ENCODE peak calls at places on chromosomes 11 and 22, in four cellular contexts. X is stimulated activated CD8-positive, alpha-beta memory T cell treated with anti-CD3 and anti-CD28 coated beads, Interleukin-7, amount 100 ng/mL, for 1 hour; E is T-helper 1 cell; C is activated CD8-positive, alpha-beta memory T cell treated with anti-CD3 and anti-CD28 coated beads, Interleukin-2, amount 10 ng/mL, durations not matched to agents 7 days and 5 days. S is an unnamed sample.

GRCh38 chr22:49670610-49671330 is 156.9 kb downstream of the BRD1 start:
- DNase-seq in E (no peak), X (no peak), C (peak), S (no peak)

GRCh38 chr22:22914726-22915669 is 27.4 kb downstream of the IGLL5 start:
- DNase-seq in C (no peak), E (no peak), X (no peak), S (no peak)

GRCh38 chr11:122069946-122070345 is 46.1 kb downstream of the BLID start:
- DNase-seq in E (no peak), X (no peak), C (no peak), S (no peak)

GRCh38 chr11:1943576-1943975 is 3.6 kb upstream of the MRPL23 start:
- DNase-seq in X (no peak), C (no peak), E (no peak), S (no peak)

GRCh38 chr11:44243633-44244343 is 66.2 kb downstream of the ALX4 start:
- DNase-seq in C (no peak), E (no peak), X (no peak), S (no peak)

GRCh38 chr22:38397189-38398097 is 57.6 kb downstream of the KCNJ4 start:
- DNase-seq in X (no peak), E (peak), C (no peak), S (no peak)

GRCh38 chr11:41716862-41717261 is 257.4 kb upstream of the LRRC4C start:
- DNase-seq in C (no peak), E (no peak), X (no peak), S (no peak)

GRCh38 chr11:69721061-69721460 is 17.2 kb upstream of the FGF19 start:
- DNase-seq in X (no peak), C (no peak), E (no peak), S (no peak)

GRCh38 chr11:35558468-35558867 is 33.1 kb upstream of the PAMR1 start:
- DNase-seq in E (no peak), C (no peak), X (no peak), S (no peak)

GRCh38 chr11:13054278-13054677 is 45.2 kb downstream of the RASSF10 start:
- DNase-seq in C (no peak), X (no peak), E (no peak), S (no peak)

GRCh38 chr11:125073616-125074483 is 10.7 kb downstream of the SLC37A2 start:
- DNase-seq in C (no peak), X (no peak), E (no peak), S (no peak)

GRCh38 chr11:78083036-78083435 is 3.4 kb upstream of the NDUFC2 start:
- DNase-seq in E (no peak), X (no peak), C (no peak), S (no peak)

GRCh38 chr22:43376765-43377485 is 33.8 kb upstream of the SCUBE1 start:
- DNase-seq in X (peak), C (peak), E (no peak), S (no peak)

GRCh38 chr11:44618561-44619425 is 53.3 kb downstream of the CD82 start:
- DNase-seq in E (no peak), C (no peak), X (no peak), S (no peak)

GRCh38 chr11:115941481-115941993 is 437.3 kb upstream of the CADM1 start:
- DNase-seq in C (no peak), X (no peak), E (peak), S (no peak)

GRCh38 chr11:19499999-19500398 is 212.6 kb upstream of the NAV2 start:
- DNase-seq in X (no peak), E (no peak), C (no peak), S (no peak)

GRCh38 chr11:11786771-11787170 is 55.0 kb upstream of the USP47 start:
- DNase-seq in E (no peak), X (no peak), C (no peak), S (no peak)

GRCh38 chr11:12441081-12441801 is 63.9 kb downstream of the PARVA start:
- DNase-seq in E (no peak), X (no peak), C (no peak), S (no peak)

GRCh38 chr11:27081056-27081455 is 40.4 kb downstream of the BBOX1 start:
- DNase-seq in C (no peak), E (no peak), X (no peak), S (no peak)

GRCh38 chr11:59184876-59185275 is 12.9 kb downstream of the DTX4 start:
- DNase-seq in C (no peak), E (no peak), X (no peak), S (no peak)

GRCh38 chr11:118321386-118322082 is 17.0 kb downstream of the CD3E start:
- DNase-seq in C (no peak), E (no peak), X (no peak), S (no peak)

GRCh38 chr11:34086554-34087278 is 18.7 kb upstream of the NAT10 start:
- DNase-seq in X (no peak), E (peak), C (no peak), S (no peak)

GRCh38 chr22:29758959-29759358 is 7.8 kb downstream of the ZMAT5 start:
- DNase-seq in X (no peak), C (no peak), E (no peak), S (no peak)

GRCh38 chr11:83292709-83293435 is 6.7 kb upstream of the CCDC90B start:
- DNase-seq in C (no peak), E (peak), X (no peak), S (no peak)

GRCh38 chr22:37501610-37502341 is 15.6 kb upstream of the MFNG start:
- DNase-seq in E (no peak), X (no peak), C (no peak), S (no peak)

GRCh38 chr11:27012254-27012921 is 18.5 kb downstream of the FIBIN start:
- DNase-seq in X (no peak), E (peak), C (no peak), S (no peak)

GRCh38 chr11:71425851-71426250 is 22.3 kb downstream of the DHCR7 start:
- DNase-seq in E (no peak), X (no peak), C (no peak), S (no peak)

GRCh38 chr11:61297741-61298140 is 2.6 kb upstream of the VWCE start:
- DNase-seq in E (no peak), C (no peak), X (no peak), S (no peak)

GRCh38 chr11:125869526-125869925 is 17.9 kb upstream of the HYLS1 start:
- DNase-seq in E (no peak), X (no peak), C (no peak), S (no peak)

GRCh38 chr11:74468521-74469280 is 1.4 kb upstream of the KCNE3 start:
- DNase-seq in C (no peak), E (no peak), X (no peak), S (no peak)

GRCh38 chr22:40122792-40123191 is 54.9 kb upstream of the TNRC6B start:
- DNase-seq in X (no peak), C (no peak), E (no peak), S (no peak)

GRCh38 chr11:97111559-97111958 is 721.7 kb downstream of the JRKL start:
- DNase-seq in X (no peak), C (no peak), E (no peak), S (no peak)

GRCh38 chr11:35404397-35404775 is 15.0 kb downstream of the SLC1A2 start:
- DNase-seq in C (no peak), X (no peak), E (no peak), S (no peak)

GRCh38 chr11:112172362-112172994 is 2.8 kb upstream of the BCO2 start:
- DNase-seq in C (no peak), X (no peak), E (no peak), S (no peak)

GRCh38 chr11:57255618-57256017 is 18.6 kb upstream of the APLNR start:
- DNase-seq in C (no peak), X (no peak), E (no peak), S (no peak)